ENCODE peak calls at places on chromosome 1, in nine cellular contexts. L is breast epithelium, V is Karpas-422, E is psoas muscle, D is astrocyte, N is BE2C, Q is LNCaP clone FGC, P is skeletal muscle cell, W is lower leg skin. H is an unnamed sample.

GRCh38 chr1:150564051-150564991 is 15.1 kb downstream of the MCL1 start:
- DNase-seq in L (no peak), V (no peak), E (no peak), D (no peak), N (no peak), Q (no peak), P (no peak), W (peak), H (peak)

GRCh38 chr1:161159915-161160248 is 582 bp downstream of the USP21 start:
- DNase-seq in L (no peak), V (no peak), E (no peak), D (no peak), N (no peak), Q (no peak), P (no peak), W (no peak), H (no peak)

GRCh38 chr1:86356247-86356646 is 39.9 kb downstream of the ODF2L start:
- DNase-seq in L (no peak), V (no peak), E (no peak), D (no peak), N (no peak), Q (no peak), P (no peak), W (no peak), H (no peak)

GRCh38 chr1:180380259-180381183 is 121.9 kb downstream of the ACBD6 start:
- DNase-seq in L (no peak), V (no peak), E (no peak), D (no peak), N (no peak), Q (no peak), P (no peak), W (no peak), H (no peak)

GRCh38 chr1:179337942-179338560 is 27.7 kb upstream of the AXDND1 start:
- DNase-seq in L (no peak), V (no peak), E (no peak), D (no peak), N (no peak), Q (no peak), P (no peak), W (no peak), H (no peak)

GRCh38 chr1:223199094-223199647 is 56.1 kb upstream of the TLR5 start:
- DNase-seq in L (no peak), V (no peak), E (no peak), D (no peak), N (no peak), Q (no peak), P (no peak), W (no peak), H (no peak)

GRCh38 chr1:30720271-30721223 is 2.8 kb downstream of the MATN1 start:
- DNase-seq in L (no peak), V (no peak), E (peak), D (no peak), N (no peak), Q (no peak), P (no peak), W (no peak), H (no peak)

GRCh38 chr1:164702664-164703063 is 143.7 kb downstream of the PBX1 start:
- DNase-seq in L (no peak), V (no peak), E (no peak), D (no peak), N (no peak), Q (no peak), P (no peak), W (no peak), H (no peak)

GRCh38 chr1:235878082-235878781 is 11.5 kb upstream of the LYST start:
- DNase-seq in L (no peak), V (peak), E (no peak), D (no peak), N (no peak), Q (no peak), P (no peak), W (no peak), H (no peak)

GRCh38 chr1:31243451-31244286 is 4.0 kb upstream of the NKAIN1 start:
- DNase-seq in L (no peak), V (no peak), E (no peak), D (peak), N (no peak), Q (no peak), P (peak), W (no peak), H (no peak)

GRCh38 chr1:6083385-6083784 is 37.7 kb downstream of the KCNAB2 start:
- DNase-seq in L (no peak), V (no peak), E (no peak), D (no peak), N (no peak), Q (no peak), P (no peak), W (no peak), H (no peak)

GRCh38 chr1:192516776-192517297 is 58.7 kb upstream of the RGS1 start:
- DNase-seq in L (no peak), V (peak), E (no peak), D (peak), N (no peak), Q (no peak), P (peak), W (peak), H (peak)

GRCh38 chr1:9714257-9714718 is 62.8 kb downstream of the PIK3CD start:
- DNase-seq in L (no peak), V (no peak), E (no peak), D (no peak), N (no peak), Q (no peak), P (no peak), W (no peak), H (peak)

GRCh38 chr1:241139047-241139446 is 218.0 kb downstream of the RGS7 start:
- DNase-seq in L (no peak), V (no peak), E (no peak), D (no peak), N (no peak), Q (no peak), P (no peak), W (no peak), H (no peak)

GRCh38 chr1:89022167-89022959 is at the start of gene GBP3:
- DNase-seq in L (no peak), V (peak), E (no peak), D (peak), N (no peak), Q (no peak), P (peak), W (no peak), H (peak)

GRCh38 chr1:25906644-25907300 is 553 bp upstream of the STMN1 start:
- DNase-seq in L (no peak), V (no peak), E (no peak), D (no peak), N (peak), Q (no peak), P (no peak), W (peak), H (no peak)

GRCh38 chr1:907611-908451 is 15.9 kb upstream of the SAMD11 start:
- DNase-seq in L (peak), V (no peak), E (peak), D (no peak), N (no peak), Q (no peak), P (no peak), W (no peak), H (no peak)

GRCh38 chr1:24233684-24234600 is 46.9 kb upstream of the IFNLR1 start:
- DNase-seq in L (no peak), V (no peak), E (no peak), D (peak), N (no peak), Q (no peak), P (no peak), W (no peak), H (no peak)

GRCh38 chr1:177020861-177021589 is 143.5 kb downstream of the ASTN1 start:
- DNase-seq in L (no peak), V (no peak), E (no peak), D (no peak), N (no peak), Q (no peak), P (no peak), W (no peak), H (no peak)

GRCh38 chr1:156889802-156890585 is 3.5 kb upstream of the PEAR1 start:
- DNase-seq in L (peak), V (peak), E (peak), D (peak), N (peak), Q (no peak), P (no peak), W (peak), H (peak)

GRCh38 chr1:150876111-150876434 is 326 bp downstream of the ARNT start:
- DNase-seq in L (peak), V (peak), E (no peak), D (peak), N (peak), Q (no peak), P (no peak), W (no peak), H (peak)

GRCh38 chr1:58939666-58940370 is 156.0 kb upstream of the JUN start:
- DNase-seq in L (no peak), V (no peak), E (no peak), D (no peak), N (no peak), Q (no peak), P (no peak), W (no peak), H (no peak)

GRCh38 chr1:228802386-228803221 is 67.3 kb downstream of the RHOU start:
- DNase-seq in L (no peak), V (no peak), E (no peak), D (no peak), N (peak), Q (no peak), P (no peak), W (no peak), H (no peak)

GRCh38 chr1:7536891-7537591 is 234.1 kb upstream of the VAMP3 start:
- DNase-seq in L (no peak), V (no peak), E (no peak), D (no peak), N (peak), Q (no peak), P (no peak), W (no peak), H (no peak)

GRCh38 chr1:6902153-6902552 is 116.9 kb downstream of the CAMTA1 start:
- DNase-seq in L (no peak), V (no peak), E (no peak), D (no peak), N (no peak), Q (no peak), P (no peak), W (no peak), H (no peak)

GRCh38 chr1:3923378-3924185 is 23.5 kb upstream of the C1orf174 start:
- DNase-seq in L (no peak), V (no peak), E (no peak), D (no peak), N (no peak), Q (no peak), P (no peak), W (no peak), H (no peak)

GRCh38 chr1:171610385-171610784 is 11.7 kb upstream of the MYOCOS start:
- DNase-seq in L (no peak), V (peak), E (no peak), D (peak), N (no peak), Q (no peak), P (peak), W (no peak), H (no peak)

GRCh38 chr1:101120868-101121267 is 95.3 kb upstream of the DPH5 start:
- DNase-seq in L (no peak), V (no peak), E (no peak), D (no peak), N (no peak), Q (no peak), P (no peak), W (no peak), H (no peak)

GRCh38 chr1:8754993-8755392 is 62.4 kb downstream of the RERE start:
- DNase-seq in L (no peak), V (no peak), E (no peak), D (peak), N (peak), Q (no peak), P (no peak), W (no peak), H (no peak)

GRCh38 chr1:164670026-164670425 is 111.0 kb downstream of the PBX1 start:
- DNase-seq in L (no peak), V (no peak), E (no peak), D (no peak), N (no peak), Q (no peak), P (no peak), W (no peak), H (no peak)

GRCh38 chr1:10778640-10779039 is 17.8 kb downstream of the CASZ1 start:
- DNase-seq in L (no peak), V (no peak), E (no peak), D (no peak), N (no peak), Q (no peak), P (no peak), W (no peak), H (no peak)
- H3K4me3 ChIP-seq in L (peak), V (no peak), E (no peak), D (no peak), N (no peak), Q (no peak), P (no peak), W (no peak), H (no peak)

DNA sequence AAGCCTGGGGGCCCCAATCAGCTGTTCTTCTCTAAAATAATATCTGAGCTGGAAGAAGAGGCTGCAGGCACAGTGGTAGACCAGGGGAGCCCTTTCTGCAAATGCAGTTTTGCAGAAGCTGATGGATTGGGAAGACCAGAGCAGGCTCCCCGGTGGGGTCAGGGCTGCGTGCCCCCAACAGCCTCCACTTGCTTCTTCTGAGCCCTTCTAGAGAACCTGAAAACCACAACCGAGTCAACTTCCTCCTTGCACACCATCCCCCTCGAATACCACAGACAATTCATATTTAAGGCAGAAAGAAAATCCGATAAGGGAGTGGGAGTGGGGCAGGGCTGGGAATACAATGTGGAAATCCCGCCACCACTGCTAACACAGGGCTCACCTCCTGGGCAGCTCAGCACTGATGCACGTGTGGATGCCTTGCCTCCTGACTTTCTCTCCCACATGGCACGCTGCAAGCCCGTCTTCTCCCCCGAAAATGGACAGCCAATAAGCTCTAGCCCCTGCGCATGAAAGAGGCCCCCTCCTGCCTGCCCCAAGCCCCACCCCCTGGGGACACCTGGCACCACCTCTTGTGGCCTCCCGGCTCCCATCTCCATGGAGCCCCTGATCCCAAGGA is 25.4 kb upstream of the ALDH4A1 start:
- DNase-seq in L (no peak), V (peak), E (no peak), D (peak), N (no peak), Q (no peak), P (no peak), W (no peak), H (peak)
- H3K4me3 ChIP-seq in L (peak), V (no peak), E (no peak), D (no peak), N (no peak), Q (no peak), P (no peak), W (no peak), H (peak)

GRCh38 chr1:211574705-211575104 is 4.3 kb downstream of the SLC30A1 start:
- DNase-seq in L (no peak), V (no peak), E (no peak), D (no peak), N (no peak), Q (no peak), P (no peak), W (no peak), H (no peak)

GRCh38 chr1:211577826-211578639 is 928 bp downstream of the SLC30A1 start:
- DNase-seq in L (peak), V (peak), E (peak), D (peak), N (peak), Q (no peak), P (no peak), W (peak), H (peak)

GRCh38 chr1:211578640-211579433 is at the start of gene SLC30A1:
- DNase-seq in L (peak), V (peak), E (peak), D (peak), N (peak), Q (peak), P (peak), W (peak), H (peak)

GRCh38 chr1:211577277-211577825 is 1.6 kb downstream of the SLC30A1 start:
- DNase-seq in L (no peak), V (no peak), E (no peak), D (no peak), N (no peak), Q (no peak), P (no peak), W (peak), H (no peak)

DNA sequence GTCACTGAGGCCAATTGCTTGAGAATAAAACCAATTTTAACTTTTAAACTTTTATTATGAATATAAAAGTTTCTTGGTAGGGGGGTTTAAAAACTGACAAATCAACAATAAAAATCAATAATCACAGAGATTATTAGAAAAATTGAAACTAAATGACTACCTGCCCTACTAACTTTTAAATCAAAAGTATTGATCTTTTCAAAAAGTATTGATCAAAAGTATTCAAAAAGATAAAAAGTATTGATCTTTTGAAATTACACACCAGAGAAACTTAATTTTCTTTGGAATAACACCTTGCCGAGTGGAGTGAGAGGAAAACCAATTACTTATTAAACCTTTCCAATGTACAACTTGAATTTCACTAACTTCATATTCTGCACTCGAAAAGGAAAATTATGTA is 2.2 kb downstream of the SLC30A1 start:
- DNase-seq in L (no peak), V (no peak), E (no peak), D (no peak), N (no peak), Q (no peak), P (no peak), W (no peak), H (no peak)
- H3K4me3 ChIP-seq in L (peak), V (peak), E (peak), D (peak), N (peak), Q (peak), P (peak), W (peak), H (peak)

DNA sequence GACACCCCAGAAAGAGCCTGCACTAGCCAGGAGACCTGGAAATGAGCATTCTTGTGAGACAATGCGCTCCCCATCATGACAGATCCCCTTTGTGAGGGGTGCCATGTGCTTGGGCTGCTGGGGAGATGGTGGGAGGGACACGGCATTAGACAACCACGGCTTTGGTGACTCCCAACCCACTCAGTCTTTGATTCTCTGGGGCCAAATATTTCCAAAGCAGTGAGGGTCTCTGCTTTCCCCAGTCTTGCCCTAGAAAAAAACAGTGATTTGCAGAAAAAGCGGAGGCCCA is 10.2 kb downstream of the SLC45A3 start:
- DNase-seq in L (no peak), V (no peak), E (no peak), D (no peak), N (no peak), Q (no peak), P (no peak), W (no peak), H (no peak)
- H3K4me3 ChIP-seq in L (no peak), V (no peak), E (no peak), D (no peak), N (no peak), Q (no peak), P (no peak), W (no peak), H (no peak)

GRCh38 chr1:39733161-39733560 is 5.5 kb upstream of the PPIE start:
- DNase-seq in L (no peak), V (no peak), E (peak), D (peak), N (no peak), Q (no peak), P (no peak), W (no peak), H (no peak)
- H3K4me3 ChIP-seq in L (no peak), V (no peak), E (no peak), D (no peak), N (no peak), Q (no peak), P (no peak), W (no peak), H (no peak)

DNA sequence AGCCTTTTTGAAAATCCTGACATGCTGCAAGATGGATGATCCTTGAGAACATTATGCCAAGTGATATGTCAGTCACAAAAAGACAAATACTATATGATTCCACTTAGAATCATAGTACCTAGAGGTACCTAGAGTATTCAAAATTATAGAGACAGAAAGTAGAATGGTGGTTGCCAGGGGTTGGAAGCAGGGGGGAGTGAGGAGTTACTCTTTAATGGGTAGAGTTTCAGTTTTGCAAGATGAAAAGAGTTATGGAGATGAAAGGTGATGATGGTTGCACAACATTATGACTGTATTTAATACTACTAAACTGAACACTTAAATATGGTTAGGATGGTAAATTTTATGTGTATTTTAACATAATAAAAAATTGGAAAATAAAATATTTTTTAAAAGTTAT is 37.9 kb upstream of the PODN start:
- DNase-seq in L (no peak), V (no peak), E (no peak), D (no peak), N (no peak), Q (no peak), P (no peak), W (no peak), H (no peak)
- H3K4me3 ChIP-seq in L (no peak), V (no peak), E (no peak), D (no peak), N (no peak), Q (no peak), P (no peak), W (no peak), H (no peak)

DNA sequence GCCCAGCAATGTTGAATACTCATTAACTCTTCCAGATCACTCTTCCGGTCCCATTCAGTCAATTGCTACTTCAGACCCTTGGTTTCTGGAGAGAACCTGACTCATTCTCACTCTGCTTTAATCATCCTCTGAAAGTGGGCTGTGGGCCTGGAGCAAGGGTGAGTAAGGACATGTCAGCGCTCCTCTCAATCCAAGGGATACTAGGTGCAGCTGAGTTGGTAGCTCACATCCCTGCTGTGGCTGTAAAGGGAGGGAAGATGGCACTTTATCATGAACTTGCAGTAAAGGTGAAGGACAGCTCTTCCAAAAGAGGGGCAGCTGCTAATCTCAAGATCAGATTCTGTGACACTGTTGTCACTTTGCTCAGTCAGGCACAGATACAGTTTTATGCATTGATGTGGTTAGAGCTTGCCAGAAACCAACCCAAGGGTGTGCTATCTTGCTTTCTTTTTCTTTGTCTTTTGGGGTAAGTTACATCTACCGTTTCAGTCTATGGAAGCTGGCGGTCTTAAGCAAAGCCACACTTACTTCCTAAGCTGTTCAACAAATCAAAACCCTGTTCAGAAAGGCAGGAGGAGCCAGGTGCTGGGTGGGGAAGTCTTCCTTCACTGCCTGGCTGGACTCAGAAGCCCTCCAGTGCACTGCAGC is 26.5 kb upstream of the NTPCR start:
- DNase-seq in L (no peak), V (no peak), E (no peak), D (peak), N (no peak), Q (no peak), P (peak), W (no peak), H (peak)
- H3K4me3 ChIP-seq in L (no peak), V (no peak), E (no peak), D (no peak), N (no peak), Q (no peak), P (no peak), W (no peak), H (peak)

H was measured in MM.1S.